ENCODE peak calls at places on chromosomes 6 and 20, in eight cellular contexts. V, F, H, C, S, A, P and E are unnamed samples.

GRCh38 chr6:27814665-27815424 is 97.4 kb downstream of the OR2B2 start:
- DNase-seq in V (peak; percentile 98), F (peak; percentile 97), H (peak; percentile 89), C (peak; percentile 81), S (peak; percentile 86), A (peak; percentile 95), P (peak; percentile 81), E (peak; percentile 75)

GRCh38 chr6:56046576-56046975 is 171.2 kb upstream of the BMP5 start:
- DNase-seq in V (peak; percentile 46), F (no peak), H (no peak), C (peak; percentile 78), S (no peak), A (no peak), P (no peak), E (no peak)

GRCh38 chr6:148317739-148318138 is 24.9 kb upstream of the SASH1 start:
- DNase-seq in V (no peak), F (no peak), H (no peak), C (no peak), S (no peak), A (no peak), P (no peak), E (no peak)

GRCh38 chr20:47781631-47782030 is 3.6 kb downstream of the SULF2 start:
- DNase-seq in V (no peak), F (no peak), H (no peak), C (no peak), S (no peak), A (no peak), P (no peak), E (no peak)

GRCh38 chr6:149636116-149636515 is 12.4 kb downstream of the KATNA1 start:
- DNase-seq in V (peak; percentile 51), F (no peak), H (no peak), C (no peak), S (no peak), A (peak; percentile 41), P (no peak), E (no peak)

GRCh38 chr6:159655409-159655988 is 37.5 kb downstream of the SOD2 start:
- DNase-seq in V (no peak), F (no peak), H (no peak), C (no peak), S (peak; percentile 78), A (peak; percentile 17), P (no peak), E (no peak)

GRCh38 chr6:113820751-113821150 is 36.4 kb upstream of the MARCKS start:
- DNase-seq in V (peak; percentile 1), F (no peak), H (no peak), C (no peak), S (no peak), A (no peak), P (no peak), E (no peak)

GRCh38 chr6:152318278-152318677 is 318.9 kb downstream of the SYNE1 start:
- DNase-seq in V (peak; percentile 19), F (no peak), H (no peak), C (no peak), S (no peak), A (no peak), P (no peak), E (no peak)

GRCh38 chr20:59605691-59606364 is 1.5 kb downstream of the PHACTR3 start:
- DNase-seq in V (no peak), F (no peak), H (no peak), C (no peak), S (no peak), A (no peak), P (no peak), E (no peak)

GRCh38 chr6:89817481-89817880 is 2.1 kb downstream of the MDN1 start:
- DNase-seq in V (no peak), F (no peak), H (no peak), C (no peak), S (peak; percentile 86), A (peak; percentile 92), P (no peak), E (no peak)

GRCh38 chr6:158815379-158815724 is 3.8 kb downstream of the EZR start:
- DNase-seq in V (no peak), F (no peak), H (no peak), C (no peak), S (peak; percentile 43), A (no peak), P (no peak), E (no peak)

DNA sequence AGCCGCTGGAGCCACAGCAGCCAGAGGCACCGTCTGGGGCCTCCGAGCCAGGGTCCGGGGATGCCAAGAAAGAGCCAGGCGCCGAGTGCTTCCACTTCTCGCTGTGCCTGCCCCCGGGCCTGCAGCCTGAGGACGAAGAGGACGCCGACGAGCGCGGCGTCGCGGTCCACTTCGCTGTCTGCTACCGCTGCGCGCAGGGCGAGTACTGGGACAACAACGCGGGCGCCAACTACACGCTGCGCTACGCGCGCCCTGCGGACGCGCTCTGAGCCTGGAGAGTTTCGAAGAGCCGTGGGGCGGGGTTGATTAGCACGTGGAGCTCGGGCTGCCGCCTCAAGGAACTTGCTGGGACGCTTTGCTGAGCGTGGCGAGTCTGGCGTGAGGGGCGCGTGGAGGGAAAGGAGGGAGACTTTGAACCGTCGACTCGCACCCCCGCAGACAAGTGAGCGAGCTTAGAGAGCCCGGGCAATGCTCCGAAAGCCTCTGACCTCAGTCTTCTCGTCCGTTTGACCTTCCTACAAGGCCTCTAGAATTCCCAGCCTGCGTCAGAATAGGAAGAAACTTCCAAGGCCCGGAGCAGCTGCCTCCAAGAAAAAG is 1.3 kb downstream of the PPP1R3G start:
- DNase-seq in V (no peak), F (no peak), H (no peak), C (no peak), S (peak; percentile 80), A (peak; percentile 70), P (no peak), E (no peak)
- TF ChIP-seq CTCF in V (no peak), F (no peak), H (no peak), C (no peak), S (no peak), A (no peak), P (no peak), E (no peak)

GRCh38 chr20:44959082-44959895 is 908 bp downstream of the TOMM34 start:
- DNase-seq in V (peak; percentile 83), F (no peak), H (peak; percentile 63), C (peak; percentile 36), S (peak; percentile 67), A (peak; percentile 33), P (peak; percentile 38), E (peak; percentile 58)
- TF ChIP-seq CTCF in V (no peak), F (peak; percentile 21), H (no peak), C (no peak), S (no peak), A (no peak), P (no peak), E (no peak)

DNA sequence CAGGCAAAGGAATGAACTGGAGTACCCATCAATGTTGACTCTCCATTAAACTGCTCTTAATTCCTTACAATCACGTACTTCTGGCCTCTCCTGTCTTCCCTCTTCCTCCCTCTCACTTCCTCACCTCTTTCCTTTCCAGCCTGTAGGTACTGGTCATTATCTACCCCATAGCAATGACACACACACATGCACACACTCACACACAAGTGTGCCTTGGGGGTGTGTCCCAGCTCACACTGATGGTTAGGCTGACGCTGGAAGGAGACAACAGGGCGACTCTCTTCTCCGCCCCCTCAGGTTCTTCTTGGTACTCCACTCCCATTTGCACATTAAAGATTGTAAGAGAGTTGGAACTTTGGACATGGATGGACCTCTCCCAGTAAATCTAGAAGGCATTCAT is 14.0 kb upstream of the SERPINB9 start:
- DNase-seq in V (no peak), F (no peak), H (no peak), C (no peak), S (peak; percentile 74), A (peak; percentile 64), P (no peak), E (no peak)
- TF ChIP-seq CTCF in V (peak; percentile 1), F (no peak), H (no peak), C (no peak), S (peak; percentile 65), A (peak; percentile 47), P (no peak), E (no peak)

DNA sequence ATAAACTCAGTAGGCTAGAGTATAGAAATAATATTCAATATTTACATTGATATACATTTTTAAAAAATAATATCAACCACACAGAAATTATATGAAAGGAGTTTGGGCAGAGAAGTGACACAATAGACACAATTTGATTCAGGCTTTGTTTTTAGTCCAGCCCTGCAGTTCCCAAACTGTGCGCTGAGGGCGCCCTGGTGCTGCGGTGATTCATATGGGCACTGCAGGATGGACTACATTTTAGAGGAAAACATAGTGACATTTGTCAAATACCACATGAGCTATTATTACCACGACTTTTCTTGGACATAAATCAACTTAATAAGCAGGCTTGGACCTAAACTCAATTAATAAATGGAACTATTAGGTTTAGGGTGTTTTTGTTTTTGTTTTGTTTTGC is 364.3 kb upstream of the ID4 start:
- DNase-seq in V (peak; percentile 8), F (no peak), H (no peak), C (peak; percentile 27), S (peak; percentile 85), A (peak; percentile 60), P (no peak), E (no peak)
- TF ChIP-seq CTCF in V (peak; percentile 40), F (peak; percentile 5), H (no peak), C (peak; percentile 35), S (peak; percentile 86), A (peak; percentile 91), P (no peak), E (peak; percentile 32)

GRCh38 chr20:54981181-54981580 is 505.8 kb downstream of the DOK5 start:
- DNase-seq in V (no peak), F (no peak), H (no peak), C (no peak), S (no peak), A (no peak), P (no peak), E (no peak)

GRCh38 chr20:54985100-54985499 is 509.7 kb downstream of the DOK5 start:
- DNase-seq in V (no peak), F (no peak), H (no peak), C (no peak), S (no peak), A (no peak), P (no peak), E (no peak)

GRCh38 chr20:54984104-54984448 is 508.7 kb downstream of the DOK5 start:
- DNase-seq in V (no peak), F (no peak), H (no peak), C (no peak), S (no peak), A (no peak), P (no peak), E (no peak)

GRCh38 chr20:54980321-54980960 is 505.0 kb downstream of the DOK5 start:
- DNase-seq in V (peak; percentile 10), F (no peak), H (no peak), C (no peak), S (no peak), A (peak; percentile 4), P (no peak), E (peak; percentile 5)
- TF ChIP-seq CTCF in V (peak; percentile 41), F (no peak), H (no peak), C (no peak), S (peak; percentile 81), A (peak; percentile 23), P (peak; percentile 17), E (peak; percentile 28)